ENCODE peak calls at places on chromosomes 11 and 22, in six cellular contexts. A is activated CD4-positive, CD25-positive, alpha-beta regulatory T cell; Q is body of pancreas; F is activated CD8-positive, alpha-beta memory T cell treated with anti-CD3 and anti-CD28 coated beads, Interleukin-2, amount 10 ng/mL, durations not matched to agents 7 days and 5 days; O is foreskin melanocyte; S is CD8-positive, alpha-beta T cell. M is an unnamed sample.

GRCh38 chr22:44093791-44094190 is 69.7 kb downstream of the PARVB start:
- DNase-seq in S (no peak), A (no peak), Q (no peak), F (no peak), O (no peak), M (no peak)

GRCh38 chr11:75399344-75400109 is at the start of gene RPS3:
- DNase-seq in F (peak), A (peak), Q (peak), O (peak), S (peak), M (no peak)

GRCh38 chr11:67465190-67465522 is 3.9 kb downstream of the TMEM134 start:
- DNase-seq in F (no peak), Q (no peak), O (no peak), S (no peak), A (no peak), M (no peak)

GRCh38 chr22:48284671-48285070 is 1522.2 kb downstream of the TBC1D22A start:
- DNase-seq in O (no peak), S (no peak), Q (no peak), F (no peak), A (no peak), M (no peak)

GRCh38 chr11:116545912-116546311 is 226.9 kb downstream of the BUD13 start:
- DNase-seq in Q (no peak), O (no peak), F (no peak), A (no peak), S (no peak), M (no peak)

GRCh38 chr11:60968223-60968622 is 3.3 kb upstream of the CD6 start:
- DNase-seq in Q (no peak), O (no peak), F (no peak), S (no peak), A (no peak), M (no peak)

GRCh38 chr22:33896154-33896800 is 24.0 kb downstream of the LARGE1 start:
- DNase-seq in O (no peak), F (no peak), Q (no peak), A (no peak), S (no peak), M (no peak)

GRCh38 chr22:27842994-27843431 is 41.5 kb upstream of the MN1 start:
- DNase-seq in S (no peak), Q (no peak), A (no peak), F (peak), O (no peak), M (no peak)

GRCh38 chr11:48063424-48063978 is 83.1 kb downstream of the PTPRJ start:
- DNase-seq in O (peak), F (no peak), S (no peak), A (no peak), Q (peak), M (no peak)

GRCh38 chr22:38953577-38954413 is 3.6 kb upstream of the APOBEC3A start:
- DNase-seq in S (no peak), Q (peak), O (no peak), F (peak), A (peak), M (no peak)

GRCh38 chr22:38925571-38926041 is 31.8 kb upstream of the APOBEC3A start:
- DNase-seq in O (no peak), Q (no peak), S (no peak), F (no peak), A (no peak), M (no peak)

GRCh38 chr22:29225422-29226090 is 19.9 kb downstream of the EMID1 start:
- DNase-seq in Q (peak), O (no peak), F (no peak), S (no peak), A (no peak), M (no peak)

GRCh38 chr11:61026121-61027031 is 54.9 kb downstream of the CD6 start:
- DNase-seq in A (no peak), O (no peak), Q (peak), S (peak), F (peak), M (no peak)

GRCh38 chr11:119337581-119338317 is 2.9 kb downstream of the C1QTNF5 start:
- DNase-seq in A (no peak), O (no peak), F (no peak), Q (no peak), S (no peak), M (no peak)

GRCh38 chr22:24099661-24100060 is 81.6 kb upstream of the SUSD2 start:
- DNase-seq in F (no peak), Q (no peak), A (no peak), S (no peak), O (no peak), M (no peak)

GRCh38 chr22:35517769-35518530 is 22.7 kb upstream of the RASD2 start:
- DNase-seq in A (no peak), Q (no peak), O (no peak), F (no peak), S (no peak), M (no peak)

GRCh38 chr11:61904539-61905048 is 12.8 kb downstream of the RAB3IL1 start:
- DNase-seq in A (no peak), S (no peak), Q (peak), F (no peak), O (no peak), M (no peak)

GRCh38 chr22:28102413-28102812 is 183.4 kb upstream of the PITPNB start:
- DNase-seq in O (no peak), F (no peak), A (no peak), S (no peak), Q (no peak), M (no peak)

GRCh38 chr11:65310756-65311155 is 3.9 kb upstream of the CDC42EP2 start:
- DNase-seq in Q (no peak), O (no peak), A (no peak), F (no peak), S (no peak), M (no peak)

GRCh38 chr11:112705148-112705547 is 256.1 kb upstream of the NCAM1 start:
- DNase-seq in Q (no peak), S (no peak), A (no peak), F (no peak), O (no peak), M (no peak)

GRCh38 chr11:46865340-46865739 is 19.3 kb upstream of the CKAP5 start:
- DNase-seq in A (no peak), O (peak), F (no peak), S (no peak), Q (no peak), M (no peak)

GRCh38 chr11:6604081-6604626 is 580 bp downstream of the ILK start:
- DNase-seq in S (peak), A (no peak), O (peak), F (peak), Q (peak), M (no peak)

GRCh38 chr22:50250555-50251471 is at the start of gene HDAC10:
- DNase-seq in S (peak), A (peak), O (no peak), F (peak), Q (peak), M (no peak)

GRCh38 chr11:46279393-46280099 is 2.1 kb downstream of the CREB3L1 start:
- DNase-seq in S (no peak), F (no peak), O (no peak), Q (peak), A (no peak), M (no peak)

GRCh38 chr11:131868769-131869482 is 498.5 kb downstream of the NTM start:
- DNase-seq in S (no peak), F (no peak), A (no peak), O (no peak), Q (no peak), M (peak)

GRCh38 chr22:44584256-44584902 is 86.3 kb upstream of the RTL6 start:
- DNase-seq in O (no peak), A (no peak), F (no peak), S (no peak), Q (no peak), M (no peak)

GRCh38 chr22:46297151-46297819 is 615 bp downstream of the GTSE1 start:
- DNase-seq in A (no peak), O (peak), F (peak), S (no peak), Q (peak), M (no peak)

GRCh38 chr11:124938970-124939369 is 3.1 kb upstream of the HEPACAM start:
- DNase-seq in O (no peak), S (no peak), F (no peak), A (no peak), Q (no peak), M (no peak)

M was measured in vagina.